ENCODE peak calls at places on chromosomes 7 and 10, in seven cellular contexts. D, E, A, N, R, Z and C are unnamed samples.

GRCh38 chr7:105350906-105351305 is 37.8 kb downstream of the SRPK2 start:
- DNase-seq in E (no peak), R (no peak), D (no peak), N (no peak), Z (no peak), A (no peak), C (no peak)

GRCh38 chr7:138907438-138907837 is 73.8 kb downstream of the KIAA1549 start:
- DNase-seq in Z (no peak), N (no peak), D (no peak), R (no peak), E (no peak), A (no peak), C (no peak)

GRCh38 chr10:132607491-132607890 is 69.9 kb downstream of the INPP5A start:
- DNase-seq in A (no peak), N (no peak), R (no peak), E (no peak), Z (no peak), D (no peak), C (no peak)

GRCh38 chr7:67732898-67733297 is 736.3 kb downstream of the TYW1 start:
- DNase-seq in N (no peak), D (no peak), E (no peak), R (no peak), Z (no peak), A (no peak), C (no peak)

GRCh38 chr7:27714831-27715444 is 25.0 kb upstream of the TAX1BP1 start:
- DNase-seq in E (no peak), A (no peak), R (no peak), N (no peak), Z (no peak), D (no peak), C (no peak)

GRCh38 chr10:50386992-50387735 is 135.8 kb upstream of the ASAH2 start:
- DNase-seq in E (no peak), D (no peak), A (no peak), N (no peak), R (no peak), Z (no peak), C (no peak)

GRCh38 chr10:86651021-86651471 is 3.3 kb upstream of the OPN4 start:
- DNase-seq in E (no peak), R (no peak), N (no peak), Z (no peak), A (no peak), D (no peak), C (no peak)

GRCh38 chr10:113735913-113736312 is 15.6 kb upstream of the PLEKHS1 start:
- DNase-seq in D (peak), R (no peak), A (no peak), Z (no peak), N (no peak), E (no peak), C (no peak)

GRCh38 chr10:59098387-59098786 is 78.1 kb upstream of the PHYHIPL start:
- DNase-seq in A (no peak), R (no peak), Z (no peak), E (no peak), D (no peak), N (no peak), C (no peak)

GRCh38 chr10:95525033-95525418 is 36.1 kb downstream of the SORBS1 start:
- DNase-seq in A (no peak), R (no peak), N (no peak), D (no peak), E (no peak), Z (no peak), C (no peak)

GRCh38 chr10:99894613-99895012 is 112.2 kb downstream of the ABCC2 start:
- DNase-seq in A (no peak), Z (no peak), R (no peak), E (no peak), N (no peak), D (no peak), C (no peak)

GRCh38 chr7:148929176-148929575 is 45.1 kb upstream of the EZH2 start:
- DNase-seq in D (no peak), N (no peak), R (no peak), Z (no peak), A (no peak), E (no peak), C (no peak)

GRCh38 chr7:132742152-132742551 is 165.9 kb upstream of the PLXNA4 start:
- DNase-seq in D (no peak), R (no peak), A (no peak), Z (no peak), E (no peak), N (no peak), C (no peak)

GRCh38 chr7:96495751-96496216 is 173.9 kb upstream of the SLC25A13 start:
- DNase-seq in R (no peak), Z (no peak), E (peak), A (no peak), D (peak), N (peak), C (no peak)

GRCh38 chr7:42614636-42615035 is 297.2 kb downstream of the C7orf25 start:
- DNase-seq in D (no peak), Z (no peak), A (no peak), E (no peak), R (no peak), N (no peak), C (no peak)

GRCh38 chr10:68562666-68563522 is 2.8 kb downstream of the TET1 start:
- DNase-seq in R (no peak), N (no peak), E (peak), D (peak), A (no peak), Z (peak), C (peak)

GRCh38 chr10:58695022-58695421 is 182.3 kb downstream of the BICC1 start:
- DNase-seq in E (no peak), Z (no peak), A (no peak), D (no peak), N (no peak), R (no peak), C (no peak)

GRCh38 chr10:10772411-10772810 is 245.3 kb upstream of the CELF2 start:
- DNase-seq in N (no peak), R (no peak), E (no peak), D (no peak), A (no peak), Z (no peak), C (no peak)

GRCh38 chr10:78408671-78409472 is 375.2 kb downstream of the RPS24 start:
- DNase-seq in A (no peak), R (no peak), E (peak), N (no peak), D (peak), Z (no peak), C (no peak)

GRCh38 chr7:30738026-30738915 is 13.7 kb upstream of the INMT start:
- DNase-seq in R (no peak), A (no peak), D (no peak), Z (no peak), E (no peak), N (no peak), C (no peak)

GRCh38 chr7:92527300-92528187 is 776 bp downstream of the PEX1 start:
- DNase-seq in A (peak), N (peak), E (peak), R (peak), Z (peak), D (peak), C (peak)

GRCh38 chr10:114437456-114438292 is 33.4 kb upstream of the AFAP1L2 start:
- DNase-seq in D (peak), Z (peak), N (no peak), E (peak), R (peak), A (no peak), C (no peak)

GRCh38 chr10:126059101-126059826 is 162.9 kb downstream of the FANK1 start:
- DNase-seq in Z (no peak), D (no peak), N (no peak), E (peak), R (peak), A (no peak), C (no peak)

GRCh38 chr7:13982940-13983677 is 6.4 kb downstream of the ETV1 start:
- DNase-seq in R (no peak), E (no peak), Z (no peak), D (no peak), N (no peak), A (no peak), C (no peak)

GRCh38 chr10:131644287-131644686 is 256.5 kb upstream of the PPP2R2D start:
- DNase-seq in A (no peak), Z (no peak), D (no peak), E (no peak), R (no peak), N (no peak), C (no peak)

GRCh38 chr10:42783181-42783549 is 570 bp downstream of the BMS1 start:
- DNase-seq in A (no peak), E (no peak), Z (no peak), D (no peak), R (no peak), N (no peak), C (no peak)

GRCh38 chr7:102845351-102845750 is 67.4 kb upstream of the LRRC17 start:
- DNase-seq in Z (no peak), E (no peak), N (no peak), R (no peak), D (no peak), A (no peak), C (no peak)

GRCh38 chr7:67621704-67622103 is 625.1 kb downstream of the TYW1 start:
- DNase-seq in E (no peak), Z (no peak), R (no peak), A (no peak), N (no peak), D (no peak), C (no peak)

GRCh38 chr7:109246330-109247077 is 676.8 kb downstream of the DNAJB9 start:
- DNase-seq in N (no peak), Z (no peak), E (no peak), R (no peak), A (peak), D (no peak), C (no peak)

GRCh38 chr10:69009360-69009759 is 20.8 kb downstream of the KIFBP start:
- DNase-seq in Z (no peak), E (no peak), N (no peak), D (no peak), A (no peak), R (no peak), C (no peak)

GRCh38 chr10:73768881-73769280 is 13.0 kb upstream of the CHCHD1 start:
- DNase-seq in R (no peak), Z (no peak), A (no peak), E (no peak), D (peak), N (no peak), C (no peak)
- TF ChIP-seq CTCF in R (no peak), Z (no peak), A (no peak), E (no peak), D (peak), N (peak), C (no peak)

GRCh38 chr7:50621206-50621605 is 56.0 kb upstream of the DDC start:
- DNase-seq in D (no peak), E (peak), R (no peak), A (no peak), Z (no peak), N (no peak), C (no peak)

GRCh38 chr7:50619684-50620083 is 54.5 kb upstream of the DDC start:
- DNase-seq in R (no peak), E (no peak), A (no peak), N (no peak), D (no peak), Z (no peak), C (no peak)

GRCh38 chr7:50621932-50622587 is 56.9 kb upstream of the DDC start:
- DNase-seq in D (no peak), N (no peak), Z (no peak), R (no peak), E (no peak), A (no peak), C (no peak)

GRCh38 chr7:50618281-50618680 is 53.1 kb upstream of the DDC start:
- DNase-seq in R (no peak), N (no peak), D (no peak), Z (no peak), E (no peak), A (no peak), C (no peak)

DNA sequence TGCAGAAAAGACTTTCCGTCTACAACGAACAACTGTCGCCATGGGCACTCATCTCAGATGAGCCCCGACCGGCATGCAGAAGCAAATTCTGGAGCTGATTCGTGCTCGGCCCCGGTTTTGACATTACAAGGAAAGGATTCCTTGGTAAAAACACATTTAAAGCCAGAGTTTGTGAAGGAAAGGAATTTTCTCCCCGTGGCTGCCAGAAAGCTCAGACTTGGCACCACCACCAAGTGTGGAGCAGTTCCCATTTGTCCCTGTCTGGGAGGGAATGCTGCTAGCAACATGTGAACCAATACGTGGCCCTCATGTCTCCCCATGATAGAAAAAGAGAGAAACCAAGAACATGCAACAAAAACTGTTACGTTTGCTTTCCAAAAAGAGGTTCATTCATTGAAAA is 55.2 kb upstream of the DDC start:
- DNase-seq in A (no peak), D (no peak), Z (no peak), E (no peak), N (no peak), R (no peak), C (no peak)
- TF ChIP-seq REST in A (no peak), D (no peak), Z (no peak), E (no peak), N (no peak), R (no peak), C (no peak)

GRCh38 chr7:520503-521161 is 986 bp upstream of the PDGFA start:
- DNase-seq in E (no peak), R (no peak), D (peak), N (no peak), A (no peak), Z (peak), C (no peak)
- TF ChIP-seq POLR2AphosphoS5 in E (no peak), R (no peak), D (no peak), N (no peak), A (no peak), Z (no peak), C (no peak)

GRCh38 chr7:44486693-44487092 is 3.8 kb downstream of the NUDCD3 start:
- DNase-seq in N (no peak), A (no peak), Z (no peak), E (no peak), D (no peak), R (no peak), C (no peak)
- TF ChIP-seq CTCF in N (no peak), A (no peak), Z (no peak), E (no peak), D (no peak), R (peak), C (no peak)

GRCh38 chr7:37311282-37311868 is 137.3 kb downstream of the ELMO1 start:
- DNase-seq in D (no peak), Z (no peak), R (no peak), N (no peak), A (no peak), E (no peak), C (no peak)
- TF ChIP-seq REST in D (no peak), Z (no peak), R (no peak), N (no peak), A (no peak), E (no peak), C (no peak)

DNA sequence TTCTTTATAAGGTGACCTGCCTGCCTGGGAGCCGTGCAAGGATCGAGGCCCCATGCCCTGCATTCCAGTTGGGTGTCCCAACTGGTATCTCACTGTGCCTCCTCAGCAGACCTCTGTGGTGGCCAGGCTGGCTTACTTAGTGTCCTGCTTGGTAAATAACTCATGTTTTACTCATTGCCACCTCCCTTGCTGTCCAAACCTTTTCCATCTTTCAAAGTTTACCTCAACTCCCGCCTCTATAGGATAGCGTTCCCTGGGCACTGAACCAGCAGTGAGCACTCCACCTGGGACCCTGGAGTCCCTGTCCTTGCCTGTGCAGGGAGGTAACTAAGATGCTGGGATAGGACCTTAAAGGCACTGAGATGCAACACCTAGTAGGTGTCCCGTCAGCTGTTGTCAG is 33.6 kb downstream of the SLC18A2 start:
- DNase-seq in Z (no peak), R (no peak), E (no peak), A (no peak), D (no peak), N (no peak), C (no peak)
- TF ChIP-seq POLR2AphosphoS5 in Z (no peak), R (no peak), E (no peak), A (no peak), D (no peak), N (no peak), C (peak)

DNA sequence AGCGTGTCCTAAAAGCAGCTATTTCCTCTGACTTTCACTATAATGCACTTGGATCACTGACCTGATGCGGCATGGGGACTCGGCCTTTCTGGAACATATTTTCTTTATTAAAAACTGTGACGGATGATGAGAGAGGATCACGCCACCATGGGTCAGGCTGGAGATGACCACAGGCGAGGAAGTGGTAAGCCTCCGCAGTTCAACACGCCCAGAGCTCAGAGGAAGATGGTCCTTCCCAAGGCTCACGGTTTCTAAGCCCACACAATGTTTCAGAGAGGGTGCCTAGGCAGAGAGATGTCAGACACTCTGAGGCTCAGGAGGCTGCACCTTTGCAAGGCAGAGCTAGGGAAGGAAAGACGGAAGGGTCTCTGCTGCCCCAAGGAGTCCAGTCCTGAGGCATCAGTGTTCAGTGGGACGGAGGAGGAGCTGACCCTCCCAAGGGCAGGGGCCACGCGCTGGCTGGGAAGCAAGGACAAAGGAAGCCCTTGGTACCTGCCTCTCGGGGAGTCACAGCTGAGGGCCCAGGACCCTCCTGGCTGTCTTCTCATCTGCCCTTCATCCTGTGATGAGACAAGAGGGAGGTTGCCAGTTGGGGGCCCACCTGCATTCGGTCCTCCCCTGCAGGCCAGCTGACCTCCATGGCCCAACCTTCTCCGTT is 9.5 kb downstream of the CHST15 start:
- DNase-seq in E (no peak), N (no peak), R (no peak), D (no peak), A (no peak), Z (no peak), C (no peak)
- TF ChIP-seq CTCF in E (no peak), N (no peak), R (no peak), D (no peak), A (no peak), Z (no peak), C (no peak)

DNA sequence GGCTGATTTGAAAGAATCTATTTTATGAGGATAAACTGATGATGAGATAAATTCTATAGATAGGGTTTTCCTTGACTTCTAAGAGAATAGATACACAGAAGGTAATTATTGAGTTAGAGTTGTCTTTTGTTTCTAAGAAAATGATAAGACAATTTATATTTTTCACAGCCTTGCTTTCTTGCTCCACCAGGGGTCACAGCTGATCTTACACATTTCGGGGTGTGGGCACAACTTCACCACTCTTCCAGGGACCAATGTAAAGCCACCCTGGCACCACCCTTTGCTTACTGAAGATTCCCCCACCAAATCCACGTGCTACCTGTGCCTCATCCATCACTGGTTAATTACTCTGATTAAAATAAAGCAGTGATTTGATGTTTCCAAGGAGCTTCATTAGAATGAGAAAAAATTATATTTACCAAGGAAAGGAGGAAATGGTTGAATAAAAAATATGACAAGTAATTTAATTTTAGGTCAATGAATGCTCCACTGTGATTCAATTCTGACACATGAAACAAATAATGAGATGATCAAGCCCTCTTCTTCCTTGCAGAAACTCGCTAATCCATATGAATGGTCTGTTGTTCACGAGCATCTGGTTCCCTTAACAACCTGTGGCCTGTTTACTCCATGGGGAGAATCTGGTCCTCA is 177.3 kb upstream of the TNS3 start:
- DNase-seq in Z (no peak), D (no peak), N (no peak), E (no peak), A (peak), R (no peak), C (no peak)
- TF ChIP-seq REST in Z (no peak), D (no peak), N (no peak), E (no peak), A (no peak), R (no peak), C (no peak)

GRCh38 chr10:121096617-121097431 is 245.7 kb downstream of the WDR11 start:
- DNase-seq in A (no peak), E (no peak), R (no peak), D (no peak), Z (no peak), N (no peak), C (no peak)
- TF ChIP-seq POLR2AphosphoS5 in A (no peak), E (no peak), R (no peak), D (no peak), Z (no peak), N (no peak), C (no peak)